ENCODE peak calls at places on chromosomes 12 and 14, in four cellular contexts. M, U, J and L are unnamed samples.

GRCh38 chr14:23483216-23483854 is 13.8 kb downstream of the NGDN start:
- DNase-seq in M (peak), J (no peak), U (peak), L (no peak)

GRCh38 chr14:48319823-48320222 is 644.4 kb upstream of the MDGA2 start:
- DNase-seq in J (no peak), M (no peak), U (no peak), L (no peak)

GRCh38 chr12:49341777-49342065 is 4.7 kb upstream of the C1QL4 start:
- DNase-seq in U (no peak), J (no peak), M (no peak), L (no peak)

GRCh38 chr12:65657635-65658034 is 166.6 kb upstream of the HMGA2 start:
- DNase-seq in J (no peak), U (no peak), M (no peak), L (no peak)

GRCh38 chr12:538731-539539 is 79.2 kb downstream of the B4GALNT3 start:
- DNase-seq in M (no peak), J (peak), U (peak), L (no peak)

GRCh38 chr12:98725481-98726247 is 80.6 kb downstream of the APAF1 start:
- DNase-seq in M (no peak), J (no peak), U (peak), L (no peak)

GRCh38 chr12:70571705-70572269 is 65.4 kb downstream of the PTPRB start:
- DNase-seq in M (no peak), J (no peak), U (peak), L (no peak)

GRCh38 chr14:52824479-52824878 is 33.1 kb upstream of the GNPNAT1 start:
- DNase-seq in M (no peak), J (no peak), U (peak), L (no peak)

GRCh38 chr14:58730793-58731464 is 93.2 kb downstream of the DACT1 start:
- DNase-seq in U (peak), M (no peak), J (no peak), L (no peak)

GRCh38 chr14:23620177-23620702 is 15.9 kb upstream of the DHRS2 start:
- DNase-seq in M (no peak), J (no peak), U (no peak), L (no peak)

GRCh38 chr14:73748858-73749357 is 34.7 kb upstream of the PNMA1 start:
- DNase-seq in M (no peak), U (no peak), J (no peak), L (no peak)

GRCh38 chr12:119940881-119941280 is 48.2 kb upstream of the BICDL1 start:
- DNase-seq in J (no peak), M (no peak), U (peak), L (no peak)

GRCh38 chr12:51458635-51459034 is 34.0 kb downstream of the SLC4A8 start:
- DNase-seq in M (no peak), U (no peak), J (no peak), L (no peak)

GRCh38 chr12:53985358-53985899 is 483 bp downstream of the HOXC10 start:
- DNase-seq in M (no peak), J (no peak), U (peak), L (no peak)

GRCh38 chr12:1306096-1306495 is 288.3 kb downstream of the FBXL14 start:
- DNase-seq in J (no peak), U (no peak), M (no peak), L (no peak)

GRCh38 chr12:122413516-122414404 is 8.7 kb downstream of the CLIP1 start:
- DNase-seq in J (no peak), M (no peak), U (peak), L (no peak)

GRCh38 chr14:24102357-24103048 is 8.4 kb downstream of the PCK2 start:
- DNase-seq in M (no peak), U (no peak), J (no peak), L (no peak)

GRCh38 chr14:68650403-68650994 is 142.4 kb downstream of the ZFP36L1 start:
- DNase-seq in J (no peak), M (no peak), U (peak), L (no peak)

GRCh38 chr14:96920023-96920422 is 122.8 kb downstream of the VRK1 start:
- DNase-seq in U (no peak), M (no peak), J (no peak), L (no peak)

GRCh38 chr14:75132374-75133086 is 5.7 kb upstream of the NEK9 start:
- DNase-seq in J (no peak), M (peak), U (peak), L (peak)

GRCh38 chr14:76293221-76293620 is 82.7 kb upstream of the ESRRB start:
- DNase-seq in M (no peak), J (no peak), U (no peak), L (no peak)

GRCh38 chr14:55458800-55459577 is 18.6 kb upstream of the TBPL2 start:
- DNase-seq in M (no peak), J (no peak), U (peak), L (no peak)

GRCh38 chr12:103144278-103144677 is 186.8 kb downstream of the ASCL1 start:
- DNase-seq in J (no peak), U (no peak), M (no peak), L (no peak)

GRCh38 chr12:57001448-57001906 is 4.9 kb downstream of the ZBTB39 start:
- DNase-seq in U (peak), M (no peak), J (peak), L (peak)

GRCh38 chr12:129025055-129025454 is 171.8 kb downstream of the GLT1D1 start:
- DNase-seq in J (no peak), U (no peak), M (no peak), L (no peak)

GRCh38 chr12:39764944-39765560 is 145.4 kb upstream of the ABCD2 start:
- DNase-seq in M (peak), U (peak), J (no peak), L (no peak)

GRCh38 chr12:95481072-95481471 is 7.1 kb downstream of the METAP2 start:
- DNase-seq in M (no peak), U (no peak), J (no peak), L (no peak)

GRCh38 chr14:65019944-65020566 is 33.4 kb downstream of the FNTB start:
- DNase-seq in J (no peak), U (peak), M (no peak), L (no peak)

GRCh38 chr14:24177041-24177825 is 5.4 kb downstream of the REC8 start:
- DNase-seq in U (no peak), J (no peak), M (no peak), L (no peak)

GRCh38 chr12:116265361-116266128 is 11.9 kb downstream of the MED13L start:
- DNase-seq in U (no peak), M (no peak), J (no peak), L (no peak)

GRCh38 chr12:43842259-43842658 is 6.4 kb downstream of the TMEM117 start:
- DNase-seq in U (no peak), J (no peak), M (no peak), L (no peak)

GRCh38 chr12:7161811-7162210 is 27.7 kb upstream of the PEX5 start:
- DNase-seq in M (no peak), U (peak), J (no peak), L (no peak)

GRCh38 chr14:65150891-65151290 is 48.6 kb upstream of the MAX start:
- DNase-seq in M (no peak), U (no peak), J (no peak), L (no peak)

GRCh38 chr12:130611026-130611905 is 104.8 kb downstream of the RIMBP2 start:
- DNase-seq in J (no peak), U (no peak), M (no peak), L (no peak)

GRCh38 chr14:92632546-92633273 is 115.7 kb downstream of the LGMN start:
- DNase-seq in J (no peak), U (no peak), M (no peak), L (no peak)

GRCh38 chr14:91829511-91829910 is 37.8 kb downstream of the TC2N start:
- DNase-seq in M (no peak), U (no peak), J (no peak), L (no peak)

GRCh38 chr14:90649557-90650135 is 166.6 kb downstream of the TTC7B start:
- DNase-seq in U (no peak), J (no peak), M (no peak), L (no peak)

GRCh38 chr12:46395308-46395707 is 22.7 kb upstream of the SLC38A2 start:
- DNase-seq in J (no peak), U (no peak), M (no peak), L (no peak)